ENCODE peak calls at places on chromosomes 7 and 10, in seven cellular contexts. T is HuH-7; S is right atrium auricular region; L is progenitor cell of endocrine pancreas; A is naive thymus-derived CD4-positive, alpha-beta T cell; M is mesothelial cell of epicardium; I is M059J. R is an unnamed sample.

GRCh38 chr7:151114151-151115090 is 28.1 kb downstream of the AGAP3 start:
- DNase-seq in M (peak; percentile 76), S (no peak), T (no peak), A (no peak), I (no peak), L (peak; percentile 38), R (no peak)

GRCh38 chr10:77304192-77304591 is 333.4 kb downstream of the KCNMA1 start:
- DNase-seq in L (no peak), M (no peak), S (no peak), A (no peak), T (no peak), I (no peak), R (no peak)

GRCh38 chr10:104049497-104050250 is 36.0 kb downstream of the COL17A1 start:
- DNase-seq in I (peak; percentile 95), T (no peak), L (no peak), M (no peak), S (no peak), A (no peak), R (no peak)

GRCh38 chr7:104267701-104268368 is 60.0 kb upstream of the ORC5 start:
- DNase-seq in M (no peak), I (peak; percentile 17), S (no peak), L (no peak), A (no peak), T (peak; percentile 12), R (no peak)

GRCh38 chr7:36278767-36279171 is 110.9 kb upstream of the ANLN start:
- DNase-seq in I (peak; percentile 73), M (peak; percentile 65), A (no peak), L (no peak), S (peak; percentile 38), T (peak; percentile 50), R (no peak)

GRCh38 chr7:100171840-100172239 is 3.4 kb upstream of the GAL3ST4 start:
- DNase-seq in L (no peak), I (no peak), A (no peak), T (no peak), M (no peak), S (no peak), R (no peak)

GRCh38 chr10:49172204-49173132 is 15.7 kb downstream of the TMEM273 start:
- DNase-seq in A (no peak), L (no peak), T (no peak), I (no peak), M (no peak), S (no peak), R (no peak)

GRCh38 chr10:114632869-114633715 is 25.0 kb downstream of the ABLIM1 start:
- DNase-seq in M (no peak), T (no peak), I (peak; percentile 94), A (no peak), L (no peak), S (peak; percentile 83), R (no peak)

GRCh38 chr10:96306516-96306915 is 2.3 kb downstream of the DNTT start:
- DNase-seq in L (no peak), I (peak; percentile 17), M (no peak), T (no peak), S (no peak), A (no peak), R (no peak)

GRCh38 chr10:66629976-66630375 is 295.9 kb upstream of the LRRTM3 start:
- DNase-seq in M (no peak), S (no peak), T (no peak), I (no peak), L (no peak), A (no peak), R (no peak)

GRCh38 chr7:101564778-101565211 is 64.3 kb downstream of the MYL10 start:
- DNase-seq in L (no peak), T (no peak), M (no peak), I (peak; percentile 56), S (no peak), A (no peak), R (peak; percentile 34)

GRCh38 chr10:22321156-22321711 is 335 bp downstream of the BMI1 start:
- DNase-seq in L (peak; percentile 52), S (peak; percentile 64), T (no peak), M (peak; percentile 75), I (peak; percentile 50), A (peak; percentile 54), R (peak; percentile 45)

GRCh38 chr10:2968401-2968800 is 98.9 kb upstream of the PFKP start:
- DNase-seq in L (no peak), I (peak; percentile 80), A (no peak), S (no peak), T (no peak), M (no peak), R (no peak)